ENCODE peak calls at places on chromosome 6, in seven cellular contexts. X, B, A, L, M, I and F are unnamed samples. For H3K27me3, the result is how much of the 10 kb centered on the place peaks cover.

GRCh38 chr6:163198396-163198795 is 216.1 kb upstream of the QKI start:
- DNase-seq in B (no peak), I (no peak), A (no peak), L (no peak), X (no peak), M (no peak), F (no peak)

GRCh38 chr6:169789146-169789943 is 37.9 kb downstream of the ERMARD start:
- DNase-seq in I (peak), B (peak), X (no peak), M (no peak), L (no peak), A (no peak), F (no peak)

GRCh38 chr6:35534396-35535170 is 21.9 kb upstream of the TULP1 start:
- DNase-seq in B (no peak), M (no peak), I (peak), X (no peak), L (no peak), A (no peak), F (no peak)

GRCh38 chr6:85250586-85251216 is 199.2 kb upstream of the NT5E start:
- DNase-seq in B (no peak), X (peak), M (no peak), L (peak), I (no peak), A (no peak), F (no peak)

GRCh38 chr6:111260570-111261298 is 173.4 kb downstream of the SLC16A10 start:
- DNase-seq in I (no peak), X (no peak), A (no peak), B (no peak), L (no peak), M (peak), F (no peak)

GRCh38 chr6:166825553-166826145 is 130.7 kb downstream of the RNASET2 start:
- DNase-seq in M (no peak), X (no peak), B (no peak), A (no peak), I (peak), L (no peak), F (no peak)

GRCh38 chr6:22717906-22718305 is 148.5 kb downstream of the HDGFL1 start:
- DNase-seq in X (no peak), A (no peak), B (no peak), I (no peak), L (no peak), M (no peak), F (no peak)

GRCh38 chr6:46218457-46218856 is 47.7 kb upstream of the ENPP5 start:
- DNase-seq in L (no peak), X (no peak), A (no peak), B (no peak), M (no peak), I (no peak), F (no peak)

GRCh38 chr6:138692058-138692977 is 81.3 kb upstream of the CCDC28A start:
- DNase-seq in M (peak), A (peak), L (peak), B (peak), I (peak), X (peak), F (peak)

GRCh38 chr6:131946992-131947955 is 3.9 kb downstream of the CCN2 start:
- DNase-seq in M (no peak), A (no peak), X (no peak), B (no peak), I (no peak), L (peak), F (no peak)

GRCh38 chr6:34022873-34023255 is 123.0 kb downstream of the GRM4 start:
- DNase-seq in L (no peak), B (no peak), I (no peak), A (no peak), X (no peak), M (no peak), F (no peak)

GRCh38 chr6:8215631-8216030 is 113.3 kb upstream of the EEF1E1 start:
- DNase-seq in B (no peak), L (no peak), I (no peak), A (no peak), X (no peak), M (no peak), F (no peak)

GRCh38 chr6:157107915-157108651 is 215.2 kb downstream of the TMEM242 start:
- DNase-seq in A (no peak), X (no peak), B (no peak), M (no peak), L (peak), I (no peak), F (peak)

GRCh38 chr6:88823998-88824397 is 139.4 kb downstream of the RNGTT start:
- DNase-seq in A (no peak), M (no peak), B (no peak), I (no peak), X (no peak), L (peak), F (no peak)

GRCh38 chr6:128966934-128967333 is 84.0 kb downstream of the LAMA2 start:
- DNase-seq in M (no peak), I (peak), L (no peak), X (no peak), A (no peak), B (no peak), F (peak)

GRCh38 chr6:168322966-168323365 is 3.4 kb upstream of the DACT2 start:
- DNase-seq in B (no peak), A (peak), L (no peak), M (no peak), X (no peak), I (no peak), F (no peak)

GRCh38 chr6:124770131-124770530 is 192.1 kb upstream of the RNF217 start:
- DNase-seq in B (no peak), X (no peak), L (no peak), M (no peak), I (no peak), A (no peak), F (no peak)

DNA sequence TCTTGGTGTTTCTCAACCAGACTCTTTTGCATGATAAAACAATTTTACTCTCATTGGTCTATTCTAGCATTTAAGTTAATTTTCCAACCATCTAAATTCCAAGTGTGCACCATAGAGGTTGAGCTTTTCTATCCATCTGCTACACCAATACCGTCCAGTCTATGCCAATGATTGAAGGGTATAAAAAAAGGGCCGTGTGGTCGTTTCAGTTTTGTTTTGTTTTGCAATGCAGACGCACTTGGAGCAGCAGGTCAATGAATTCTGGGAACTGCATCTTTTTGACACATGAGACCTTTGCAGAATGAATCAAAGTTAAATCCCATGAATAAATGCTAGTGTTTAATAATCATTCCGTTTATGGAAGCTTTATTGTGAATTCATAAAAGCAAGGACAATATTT is 650.0 kb upstream of the GJE1 start:
- DNase-seq in I (no peak), A (no peak), L (peak), X (no peak), B (no peak), M (no peak), F (no peak)
- H3K4me3 ChIP-seq in I (no peak), A (no peak), L (peak), X (no peak), B (peak), M (peak), F (no peak)

DNA sequence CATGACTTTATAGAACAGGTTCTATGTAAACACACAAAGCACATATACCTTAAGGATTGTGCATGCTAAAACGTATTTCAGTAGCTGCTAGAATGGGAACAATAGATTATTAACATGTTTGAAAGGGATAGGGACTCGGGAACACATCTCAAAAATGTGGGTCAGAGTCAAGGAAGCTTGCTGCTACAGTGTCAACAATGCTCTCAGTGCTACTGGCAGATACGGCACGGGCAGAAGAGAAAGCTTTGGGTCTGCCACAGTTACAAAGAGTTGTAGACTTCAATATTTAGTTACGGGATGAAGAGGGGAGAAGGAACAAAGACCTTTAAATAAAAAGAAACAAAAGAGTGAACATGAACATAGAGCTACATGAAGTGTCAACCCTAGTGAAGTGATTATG is 170.5 kb downstream of the BACH2 start:
- DNase-seq in A (no peak), M (no peak), L (no peak), I (no peak), B (no peak), X (no peak), F (no peak)
- H3K27me3 ChIP-seq in A (under half), M (under half), L (under half), I (under half), B (under half), X (under half), F (under half)

GRCh38 chr6:28489366-28490190 is 26.0 kb downstream of the GPX6 start:
- DNase-seq in M (no peak), X (no peak), B (peak), I (peak), A (no peak), L (peak), F (no peak)
- H3K4me3 ChIP-seq in M (peak), X (peak), B (peak), I (peak), A (no peak), L (peak), F (no peak)

DNA sequence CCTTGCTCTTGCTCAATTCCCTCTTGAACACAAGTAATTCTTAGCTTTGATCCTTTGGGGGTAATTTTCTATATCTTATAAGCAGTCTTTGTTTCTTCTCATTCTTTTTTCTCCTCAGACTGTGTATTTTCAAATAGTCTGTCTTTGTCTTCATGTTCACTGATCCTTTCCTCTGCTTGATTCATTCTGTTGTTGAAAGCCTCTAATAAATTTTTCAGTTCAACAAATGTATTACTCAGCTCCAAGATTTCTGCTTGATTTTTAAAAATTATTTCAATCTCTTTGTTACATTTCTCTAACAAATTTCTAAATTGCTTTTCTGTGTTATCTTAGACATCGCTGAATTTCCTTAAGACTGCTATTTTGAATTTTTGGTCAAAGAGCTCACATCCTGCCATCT is 11.5 kb downstream of the RSPH3 start:
- DNase-seq in L (no peak), I (no peak), B (no peak), A (no peak), X (no peak), M (no peak), F (no peak)
- H3K27me3 ChIP-seq in L (under half), I (under half), B (under half), A (under half), X (under half), M (under half), F (under half)

DNA sequence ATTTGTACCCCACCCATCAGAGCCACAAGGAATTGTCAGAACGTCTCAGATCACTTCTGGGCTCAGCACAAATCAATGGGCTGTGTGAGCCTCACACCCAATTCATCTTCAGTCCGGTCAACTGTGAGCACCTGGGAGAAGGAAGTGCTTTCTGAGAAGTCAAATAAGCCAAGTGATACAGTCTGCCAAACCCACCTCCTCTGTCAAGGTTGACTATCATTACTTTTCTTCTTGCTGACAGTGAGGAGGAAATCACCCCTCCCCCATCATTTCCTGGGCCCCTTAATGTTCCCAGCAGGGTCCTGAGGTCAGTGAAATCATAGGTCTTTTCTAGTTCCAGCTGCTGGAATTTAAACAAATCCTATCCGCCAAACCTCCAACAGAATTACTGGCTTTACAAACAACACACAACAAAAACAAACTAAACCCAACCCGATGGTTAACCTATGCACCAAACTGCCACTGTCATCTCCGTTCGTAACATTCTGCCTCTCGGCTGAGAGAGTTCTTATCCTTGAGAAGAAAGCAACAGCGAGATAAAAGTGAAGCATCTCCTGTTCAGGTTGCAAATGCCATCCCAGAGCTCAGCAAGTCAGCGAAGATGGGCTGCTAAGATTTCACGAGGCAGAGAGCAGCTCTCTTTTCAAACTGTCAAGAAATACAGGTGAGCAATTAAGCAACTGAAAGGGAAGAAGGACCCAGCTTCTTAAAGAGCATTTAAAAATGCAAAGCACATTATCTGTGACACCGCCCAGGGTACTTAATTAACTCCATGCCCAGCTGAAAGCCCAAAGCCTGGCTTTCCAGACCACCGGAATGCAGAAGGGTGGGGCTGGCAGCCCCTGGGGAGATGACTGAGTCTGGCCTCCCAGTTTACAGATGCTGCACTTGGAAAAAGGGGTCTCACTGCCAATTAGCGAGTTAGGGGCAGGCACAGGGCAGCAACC is 24.7 kb downstream of the GFOD1 start:
- DNase-seq in M (no peak), L (peak), X (no peak), A (no peak), I (peak), B (no peak), F (no peak)
- H3K4me3 ChIP-seq in M (no peak), L (no peak), X (no peak), A (no peak), I (peak), B (no peak), F (no peak)

DNA sequence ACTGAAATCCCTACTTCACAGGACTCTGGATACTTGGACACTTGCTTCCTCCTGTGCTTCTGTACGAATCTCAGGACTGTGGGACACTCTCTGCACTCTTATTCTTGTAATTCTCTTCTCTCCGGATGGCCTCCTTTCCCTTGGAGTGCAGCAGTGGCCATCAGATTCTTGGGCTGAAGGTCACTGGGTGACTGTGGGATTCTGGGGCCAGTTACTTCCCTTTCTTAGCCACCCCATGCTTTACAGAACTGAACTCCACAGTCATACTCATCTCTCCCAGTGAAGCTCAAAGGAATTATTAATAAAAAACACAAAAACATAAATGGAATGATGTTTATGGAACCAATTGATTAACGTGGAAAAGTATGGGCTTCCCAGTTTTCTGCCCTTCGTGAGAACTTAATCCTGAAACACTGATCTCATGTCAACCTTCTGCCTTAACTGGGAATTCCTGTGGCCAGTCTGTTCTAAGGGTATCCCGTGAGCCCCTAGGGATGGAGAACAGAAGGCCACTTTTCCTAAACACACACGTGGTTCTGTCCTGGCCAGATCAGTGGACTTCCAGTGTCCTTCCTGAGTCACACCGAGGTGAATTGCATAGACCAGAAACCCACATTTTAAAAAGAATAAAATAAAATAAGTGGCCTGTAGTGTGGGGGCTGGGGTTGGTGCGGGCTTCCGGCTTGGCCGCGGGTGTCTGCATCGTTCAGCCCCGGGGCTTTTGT is 23.6 kb upstream of the HLA-E start:
- DNase-seq in A (no peak), B (no peak), X (no peak), L (no peak), M (no peak), I (no peak), F (no peak)
- H3K27me3 ChIP-seq in A (under half), B (half or more), X (half or more), L (half or more), M (half or more), I (half or more), F (under half)